ENCODE peak calls at places on chromosome 21, in seven cellular contexts. One of them, this sample, is unnamed.

GRCh38 chr21:42527489-42528158 is 14.0 kb downstream of the SLC37A1 start:
- DNase-seq in neuronal stem cell: no peak
- DNase-seq in IMR-90: no peak
- DNase-seq in mesendoderm: no peak
- DNase-seq in H1: no peak
- DNase-seq in H9: no peak
- DNase-seq in mesenchymal stem cell: peak
- DNase-seq in this sample: no peak

GRCh38 chr21:18030248-18030647 is 211.1 kb upstream of the C21orf91 start:
- DNase-seq in H1: no peak
- DNase-seq in mesenchymal stem cell: no peak
- DNase-seq in mesendoderm: no peak
- DNase-seq in neuronal stem cell: no peak
- DNase-seq in H9: no peak
- DNase-seq in IMR-90: no peak
- DNase-seq in this sample: no peak

GRCh38 chr21:26756491-26757159 is 88.6 kb downstream of the ADAMTS1 start:
- DNase-seq in H9: no peak
- DNase-seq in mesenchymal stem cell: no peak
- DNase-seq in IMR-90: peak
- DNase-seq in neuronal stem cell: no peak
- DNase-seq in H1: no peak
- DNase-seq in mesendoderm: peak
- DNase-seq in this sample: peak

GRCh38 chr21:43302769-43303168 is 124.2 kb downstream of the SIK1 start:
- DNase-seq in IMR-90: no peak
- DNase-seq in mesenchymal stem cell: no peak
- DNase-seq in mesendoderm: no peak
- DNase-seq in neuronal stem cell: no peak
- DNase-seq in H1: no peak
- DNase-seq in H9: no peak
- DNase-seq in this sample: no peak

GRCh38 chr21:42496839-42497202 is 797 bp upstream of the RSPH1 start:
- DNase-seq in H1: no peak
- DNase-seq in mesenchymal stem cell: no peak
- DNase-seq in mesendoderm: no peak
- DNase-seq in H9: peak
- DNase-seq in neuronal stem cell: no peak
- DNase-seq in IMR-90: no peak
- DNase-seq in this sample: no peak

GRCh38 chr21:15645830-15646229 is 84.0 kb upstream of the USP25 start:
- DNase-seq in mesenchymal stem cell: no peak
- DNase-seq in IMR-90: no peak
- DNase-seq in H9: no peak
- DNase-seq in H1: no peak
- DNase-seq in neuronal stem cell: no peak
- DNase-seq in mesendoderm: no peak
- DNase-seq in this sample: no peak

GRCh38 chr21:20902511-20902910 is 95.7 kb upstream of the NCAM2 start:
- DNase-seq in H9: no peak
- DNase-seq in H1: no peak
- DNase-seq in mesendoderm: no peak
- DNase-seq in neuronal stem cell: no peak
- DNase-seq in IMR-90: no peak
- DNase-seq in mesenchymal stem cell: no peak
- DNase-seq in this sample: no peak

GRCh38 chr21:25373126-25374082 is 233.9 kb downstream of the MRPL39 start:
- DNase-seq in IMR-90: no peak
- DNase-seq in mesendoderm: peak
- DNase-seq in neuronal stem cell: no peak
- DNase-seq in H9: peak
- DNase-seq in mesenchymal stem cell: no peak
- DNase-seq in H1: no peak
- DNase-seq in this sample: no peak

GRCh38 chr21:26099610-26100219 is 70.9 kb downstream of the APP start:
- DNase-seq in H9: no peak
- DNase-seq in neuronal stem cell: no peak
- DNase-seq in mesenchymal stem cell: no peak
- DNase-seq in IMR-90: peak
- DNase-seq in mesendoderm: peak
- DNase-seq in H1: no peak
- DNase-seq in this sample: peak

GRCh38 chr21:37871121-37871862 is 45.0 kb downstream of the KCNJ6 start:
- DNase-seq in H1: no peak
- DNase-seq in mesendoderm: no peak
- DNase-seq in H9: no peak
- DNase-seq in IMR-90: peak
- DNase-seq in mesenchymal stem cell: peak
- DNase-seq in neuronal stem cell: no peak
- DNase-seq in this sample: no peak

GRCh38 chr21:37626320-37626719 is 259.7 kb downstream of the DYRK1A start:
- DNase-seq in mesenchymal stem cell: no peak
- DNase-seq in H1: no peak
- DNase-seq in H9: no peak
- DNase-seq in mesendoderm: no peak
- DNase-seq in neuronal stem cell: no peak
- DNase-seq in IMR-90: no peak
- DNase-seq in this sample: no peak

GRCh38 chr21:29209696-29210095 is 79.3 kb downstream of the MAP3K7CL start:
- DNase-seq in H1: no peak
- DNase-seq in mesendoderm: no peak
- DNase-seq in H9: no peak
- DNase-seq in IMR-90: peak
- DNase-seq in mesenchymal stem cell: no peak
- DNase-seq in neuronal stem cell: no peak
- DNase-seq in this sample: no peak

GRCh38 chr21:29144736-29145353 is 14.4 kb downstream of the MAP3K7CL start:
- DNase-seq in IMR-90: peak
- DNase-seq in mesenchymal stem cell: peak
- DNase-seq in mesendoderm: no peak
- DNase-seq in H9: no peak
- DNase-seq in H1: no peak
- DNase-seq in neuronal stem cell: no peak
- DNase-seq in this sample: no peak

GRCh38 chr21:19565587-19565986 is 1162.0 kb upstream of the TMPRSS15 start:
- DNase-seq in IMR-90: no peak
- DNase-seq in neuronal stem cell: no peak
- DNase-seq in H1: no peak
- DNase-seq in mesenchymal stem cell: no peak
- DNase-seq in H9: no peak
- DNase-seq in mesendoderm: no peak
- DNase-seq in this sample: no peak

GRCh38 chr21:37085726-37086125 is 12.7 kb downstream of the TTC3 start:
- DNase-seq in neuronal stem cell: no peak
- DNase-seq in H9: no peak
- DNase-seq in H1: no peak
- DNase-seq in IMR-90: no peak
- DNase-seq in mesendoderm: no peak
- DNase-seq in mesenchymal stem cell: no peak
- DNase-seq in this sample: no peak

GRCh38 chr21:37580690-37581089 is 214.1 kb downstream of the DYRK1A start:
- DNase-seq in H1: no peak
- DNase-seq in neuronal stem cell: no peak
- DNase-seq in IMR-90: no peak
- DNase-seq in mesenchymal stem cell: no peak
- DNase-seq in mesendoderm: no peak
- DNase-seq in H9: no peak
- DNase-seq in this sample: no peak

GRCh38 chr21:41786521-41786987 is 19.7 kb upstream of the RIPK4 start:
- DNase-seq in H9: no peak
- DNase-seq in neuronal stem cell: no peak
- DNase-seq in mesenchymal stem cell: no peak
- DNase-seq in H1: no peak
- DNase-seq in IMR-90: peak
- DNase-seq in mesendoderm: no peak
- DNase-seq in this sample: peak

GRCh38 chr21:26719750-26720149 is 125.5 kb downstream of the ADAMTS1 start:
- DNase-seq in H9: no peak
- DNase-seq in neuronal stem cell: no peak
- DNase-seq in IMR-90: no peak
- DNase-seq in H1: no peak
- DNase-seq in mesendoderm: no peak
- DNase-seq in mesenchymal stem cell: no peak
- DNase-seq in this sample: no peak

GRCh38 chr21:33642896-33643657 is 776 bp downstream of the ITSN1 start:
- DNase-seq in mesenchymal stem cell: peak
- DNase-seq in IMR-90: peak
- DNase-seq in mesendoderm: peak
- DNase-seq in neuronal stem cell: no peak
- DNase-seq in H1: peak
- DNase-seq in H9: peak
- DNase-seq in this sample: peak

GRCh38 chr21:33642027-33642895 is at the start of gene ITSN1:
- DNase-seq in neuronal stem cell: peak
- DNase-seq in mesenchymal stem cell: peak
- DNase-seq in mesendoderm: peak
- DNase-seq in H9: peak
- DNase-seq in IMR-90: peak
- DNase-seq in H1: peak
- DNase-seq in this sample: peak

GRCh38 chr21:33640697-33641338 is 723 bp downstream of the CRYZL1 start:
- DNase-seq in neuronal stem cell: no peak
- DNase-seq in mesenchymal stem cell: peak
- DNase-seq in mesendoderm: peak
- DNase-seq in IMR-90: peak
- DNase-seq in H9: no peak
- DNase-seq in H1: no peak
- DNase-seq in this sample: no peak

GRCh38 chr21:33643658-33644311 is 1.5 kb downstream of the ITSN1 start:
- DNase-seq in mesenchymal stem cell: no peak
- DNase-seq in neuronal stem cell: no peak
- DNase-seq in IMR-90: no peak
- DNase-seq in H1: no peak
- DNase-seq in H9: no peak
- DNase-seq in mesendoderm: peak
- DNase-seq in this sample: peak

GRCh38 chr21:33641339-33642026 is at the start of gene CRYZL1:
- DNase-seq in IMR-90: peak
- DNase-seq in mesenchymal stem cell: peak
- DNase-seq in mesendoderm: peak
- DNase-seq in neuronal stem cell: peak
- DNase-seq in H1: peak
- DNase-seq in H9: peak
- DNase-seq in this sample: peak
- H4K8ac ChIP-seq in IMR-90: peak
- H4K8ac ChIP-seq in mesenchymal stem cell: peak
- H4K8ac ChIP-seq in mesendoderm: no peak
- H4K8ac ChIP-seq in neuronal stem cell: no peak
- H4K8ac ChIP-seq in H1: peak
- H4K8ac ChIP-seq in H9: no peak
- H4K8ac ChIP-seq in this sample: peak

DNA sequence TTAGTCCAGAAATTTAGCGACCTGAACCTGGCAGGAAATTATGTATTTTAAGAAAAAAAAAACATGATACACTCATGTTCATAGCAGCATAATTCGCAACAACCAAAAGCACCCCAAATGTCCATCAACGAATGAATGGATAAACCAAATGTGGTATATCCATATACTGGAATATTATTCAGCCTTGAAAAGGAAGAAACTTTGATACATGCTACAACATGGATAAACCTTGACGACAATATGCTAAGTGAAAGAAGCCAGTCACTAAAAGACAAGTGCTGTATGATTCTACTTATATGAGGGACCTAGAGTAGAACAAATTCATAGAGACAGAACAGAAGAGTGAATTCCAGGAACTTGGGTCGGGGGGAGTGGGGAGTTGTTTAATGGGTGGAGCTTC is 698 bp upstream of the OLIG1 start:
- DNase-seq in IMR-90: no peak
- DNase-seq in neuronal stem cell: no peak
- DNase-seq in H9: no peak
- DNase-seq in mesenchymal stem cell: no peak
- DNase-seq in H1: no peak
- DNase-seq in mesendoderm: no peak
- DNase-seq in this sample: no peak
- H2BK5ac ChIP-seq in IMR-90: no peak
- H2BK5ac ChIP-seq in neuronal stem cell: no peak
- H2BK5ac ChIP-seq in H9: no peak
- H2BK5ac ChIP-seq in mesenchymal stem cell: no peak
- H2BK5ac ChIP-seq in H1: no peak
- H2BK5ac ChIP-seq in mesendoderm: no peak
- H2BK5ac ChIP-seq in this sample: no peak

GRCh38 chr21:45715441-45715840 is 71.9 kb downstream of the PCBP3 start:
- DNase-seq in H1: no peak
- DNase-seq in H9: no peak
- DNase-seq in mesenchymal stem cell: no peak
- DNase-seq in IMR-90: no peak
- DNase-seq in neuronal stem cell: no peak
- DNase-seq in mesendoderm: no peak
- DNase-seq in this sample: no peak
- H3K18ac ChIP-seq in H1: no peak
- H3K18ac ChIP-seq in H9: no peak
- H3K18ac ChIP-seq in mesenchymal stem cell: no peak
- H3K18ac ChIP-seq in IMR-90: no peak
- H3K18ac ChIP-seq in neuronal stem cell: no peak
- H3K18ac ChIP-seq in mesendoderm: no peak
- H3K18ac ChIP-seq in this sample: no peak

GRCh38 chr21:46146856-46147255 is 8.5 kb downstream of the FTCD start:
- DNase-seq in H9: no peak
- DNase-seq in mesendoderm: peak
- DNase-seq in neuronal stem cell: no peak
- DNase-seq in H1: no peak
- DNase-seq in IMR-90: no peak
- DNase-seq in mesenchymal stem cell: no peak
- DNase-seq in this sample: no peak

GRCh38 chr21:46145159-46145839 is 10.1 kb downstream of the FTCD start:
- DNase-seq in IMR-90: no peak
- DNase-seq in mesenchymal stem cell: no peak
- DNase-seq in H9: no peak
- DNase-seq in mesendoderm: no peak
- DNase-seq in neuronal stem cell: no peak
- DNase-seq in H1: no peak
- DNase-seq in this sample: no peak

GRCh38 chr21:46144464-46145070 is 10.8 kb downstream of the FTCD start:
- DNase-seq in H1: no peak
- DNase-seq in IMR-90: no peak
- DNase-seq in H9: no peak
- DNase-seq in neuronal stem cell: no peak
- DNase-seq in mesendoderm: peak
- DNase-seq in mesenchymal stem cell: no peak
- DNase-seq in this sample: no peak

GRCh38 chr21:46148106-46148505 is 7.3 kb downstream of the FTCD start:
- DNase-seq in H1: no peak
- DNase-seq in mesenchymal stem cell: no peak
- DNase-seq in IMR-90: no peak
- DNase-seq in neuronal stem cell: no peak
- DNase-seq in H9: no peak
- DNase-seq in mesendoderm: no peak
- DNase-seq in this sample: no peak

GRCh38 chr21:46145840-46146691 is 9.3 kb downstream of the FTCD start:
- DNase-seq in H9: no peak
- DNase-seq in mesendoderm: no peak
- DNase-seq in neuronal stem cell: no peak
- DNase-seq in mesenchymal stem cell: no peak
- DNase-seq in H1: no peak
- DNase-seq in IMR-90: no peak
- DNase-seq in this sample: no peak
- H4K8ac ChIP-seq in H9: no peak
- H4K8ac ChIP-seq in mesendoderm: no peak
- H4K8ac ChIP-seq in neuronal stem cell: no peak
- H4K8ac ChIP-seq in mesenchymal stem cell: no peak
- H4K8ac ChIP-seq in H1: peak
- H4K8ac ChIP-seq in IMR-90: no peak
- H4K8ac ChIP-seq in this sample: peak

This sample was measured in trophoblast cell.